ENCODE peak calls at places on chromosomes 12 and 14, in six cellular contexts. G is left ventricle myocardium inferior; O is stomach; X is ovary; L is uterus; W is CD4-positive, alpha-beta memory T cell. C is an unnamed sample.

GRCh38 chr12:98741229-98741614 is 96.1 kb downstream of the APAF1 start:
- DNase-seq in G (no peak), O (no peak), X (no peak), L (no peak), W (no peak), C (no peak)

GRCh38 chr14:35898217-35898775 is 72.2 kb downstream of the BRMS1L start:
- DNase-seq in G (no peak), O (no peak), X (no peak), L (no peak), W (no peak), C (no peak)

GRCh38 chr14:73610692-73611091 is 1.6 kb upstream of the ACOT6 start:
- DNase-seq in G (no peak), O (no peak), X (no peak), L (no peak), W (no peak), C (no peak)

GRCh38 chr12:110179291-110179690 is 55.1 kb downstream of the IFT81 start:
- DNase-seq in G (no peak), O (no peak), X (no peak), L (no peak), W (no peak), C (no peak)

GRCh38 chr12:78293039-78293686 is 462.5 kb downstream of the NAV3 start:
- DNase-seq in G (no peak), O (no peak), X (no peak), L (no peak), W (no peak), C (no peak)

GRCh38 chr12:77940011-77940423 is 109.3 kb downstream of the NAV3 start:
- DNase-seq in G (no peak), O (no peak), X (no peak), L (peak; percentile 19), W (no peak), C (no peak)

GRCh38 chr14:64718762-64719161 is 14.5 kb downstream of the PLEKHG3 start:
- DNase-seq in G (no peak), O (no peak), X (peak; percentile 19), L (peak; percentile 19), W (no peak), C (no peak)

GRCh38 chr12:21073129-21073528 is 57.9 kb upstream of the SLCO1B1 start:
- DNase-seq in G (no peak), O (no peak), X (no peak), L (no peak), W (no peak), C (no peak)

GRCh38 chr14:77040995-77041744 is 12.7 kb upstream of the IRF2BPL start:
- DNase-seq in G (no peak), O (no peak), X (no peak), L (peak; percentile 32), W (peak; percentile 38), C (no peak)

GRCh38 chr14:24398943-24399801 is at the start of gene NYNRIN:
- DNase-seq in G (peak; percentile 78), O (peak; percentile 40), X (peak; percentile 82), L (peak; percentile 67), W (peak; percentile 24), C (peak; percentile 6)

GRCh38 chr12:63764481-63764880 is 15.2 kb upstream of the RXYLT1 start:
- DNase-seq in G (no peak), O (no peak), X (no peak), L (no peak), W (no peak), C (no peak)

GRCh38 chr12:42976620-42977019 is 387.1 kb upstream of the PRICKLE1 start:
- DNase-seq in G (no peak), O (no peak), X (no peak), L (no peak), W (no peak), C (no peak)

GRCh38 chr14:87971010-87971409 is 22.0 kb downstream of the GALC start:
- DNase-seq in G (no peak), O (no peak), X (no peak), L (no peak), W (no peak), C (no peak)

GRCh38 chr12:107200394-107200793 is 107.0 kb upstream of the CRY1 start:
- DNase-seq in G (no peak), O (no peak), X (no peak), L (no peak), W (no peak), C (no peak)

DNA sequence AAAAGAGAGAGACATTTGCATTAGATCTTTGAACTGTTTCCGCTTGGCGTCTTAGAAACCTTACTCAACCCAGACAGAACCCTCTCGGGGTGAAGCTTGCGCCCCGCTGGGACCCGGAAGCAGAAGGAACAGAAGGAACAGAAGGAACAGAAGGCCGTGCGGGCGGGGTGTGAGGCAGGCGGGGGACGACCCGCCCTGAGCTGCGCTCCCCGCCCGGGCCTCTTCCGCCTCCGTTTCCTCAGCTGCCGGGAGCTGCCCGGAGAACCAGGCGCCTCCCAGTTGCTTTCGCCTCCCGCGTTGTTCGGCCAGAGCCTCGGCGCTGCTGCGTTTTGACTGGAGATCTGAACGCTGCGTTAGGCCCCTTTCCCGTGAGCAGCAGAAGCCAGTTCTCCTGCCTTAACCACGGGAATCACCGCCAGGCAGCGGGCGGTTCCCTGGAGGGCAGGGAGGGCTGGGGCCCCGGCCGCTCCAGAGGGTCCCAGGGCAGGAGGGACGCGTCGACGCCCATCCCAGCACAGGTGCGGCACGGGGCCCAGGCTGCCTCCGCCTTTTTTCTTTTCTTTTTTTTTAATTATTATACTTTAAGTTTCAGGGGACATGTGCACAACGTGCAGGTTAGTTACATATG is 19.3 kb upstream of the MMP17 start:
- DNase-seq in G (peak; percentile 52), O (no peak), X (no peak), L (no peak), W (peak; percentile 23), C (no peak)
- H3K9me3 ChIP-seq in G (peaks cover 14% of the 10 kb centered on the region), O (peaks cover 10% of the 10 kb centered on the region), X (no peaks in the 10 kb centered on the region), L (no peaks in the 10 kb centered on the region), W (no peaks in the 10 kb centered on the region), C (no peaks in the 10 kb centered on the region)

DNA sequence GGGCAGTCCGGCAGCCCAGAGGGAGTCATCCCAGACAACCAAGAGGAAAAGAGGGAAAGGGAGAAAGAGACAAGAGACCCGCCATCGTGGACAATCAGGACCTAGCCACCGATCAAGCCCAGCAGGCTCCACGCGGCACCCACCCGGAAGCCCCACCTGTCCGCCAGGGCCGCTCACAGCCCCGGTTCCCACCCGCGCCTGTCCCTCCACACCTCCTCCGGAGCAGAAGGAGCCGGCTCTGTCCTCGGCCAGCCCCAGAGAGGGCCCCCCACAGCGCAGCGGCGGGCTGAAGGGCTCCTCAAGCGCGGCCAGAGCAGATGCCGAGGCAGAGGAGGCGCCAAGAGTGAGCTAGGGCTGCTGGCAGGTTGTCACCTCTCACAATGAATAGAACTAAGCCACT is 784.7 kb upstream of the FBXO33 start:
- DNase-seq in G (no peak), O (no peak), X (no peak), L (no peak), W (no peak), C (no peak)
- H3K9me3 ChIP-seq in G (no peaks in the 10 kb centered on the region), O (peaks cover 12% of the 10 kb centered on the region), X (no peaks in the 10 kb centered on the region), L (no peaks in the 10 kb centered on the region), W (no peaks in the 10 kb centered on the region), C (no peaks in the 10 kb centered on the region)

DNA sequence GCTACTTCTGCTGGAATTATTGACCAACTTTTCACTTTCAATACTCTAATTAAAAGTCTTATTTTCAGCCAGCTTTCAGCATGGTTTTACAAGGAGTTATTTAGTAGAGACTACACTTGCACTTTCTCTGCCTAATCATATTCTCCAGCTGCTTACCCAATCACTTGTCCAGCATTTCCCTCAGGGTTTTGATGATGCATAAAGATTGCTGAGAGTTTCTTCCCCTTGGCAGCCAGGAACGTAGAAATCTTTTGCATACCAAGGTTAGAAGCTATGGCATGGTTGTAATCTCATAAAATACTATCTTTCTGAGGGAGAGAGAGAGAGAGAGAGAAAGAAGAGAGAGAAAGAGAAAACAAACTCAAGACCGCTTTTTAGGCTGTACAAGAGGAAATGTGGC is 10.8 kb downstream of the OR4Q3 start:
- DNase-seq in G (no peak), O (no peak), X (no peak), L (no peak), W (no peak), C (no peak)
- H3K9me3 ChIP-seq in G (no peaks in the 10 kb centered on the region), O (no peaks in the 10 kb centered on the region), X (no peaks in the 10 kb centered on the region), L (no peaks in the 10 kb centered on the region), W (no peaks in the 10 kb centered on the region), C (no peaks in the 10 kb centered on the region)

GRCh38 chr12:132340266-132341035 is 11.1 kb upstream of the GALNT9 start:
- DNase-seq in G (no peak), O (no peak), X (no peak), L (no peak), W (no peak), C (no peak)
- H3K9me3 ChIP-seq in G (no peaks in the 10 kb centered on the region), O (no peaks in the 10 kb centered on the region), X (no peaks in the 10 kb centered on the region), L (no peaks in the 10 kb centered on the region), W (no peaks in the 10 kb centered on the region), C (no peaks in the 10 kb centered on the region)

GRCh38 chr12:116832353-116832752 is 48.9 kb downstream of the HRK start:
- DNase-seq in G (no peak), O (no peak), X (no peak), L (no peak), W (no peak), C (no peak)
- H3K9me3 ChIP-seq in G (no peaks in the 10 kb centered on the region), O (no peaks in the 10 kb centered on the region), X (no peaks in the 10 kb centered on the region), L (no peaks in the 10 kb centered on the region), W (no peaks in the 10 kb centered on the region), C (no peaks in the 10 kb centered on the region)

GRCh38 chr12:34346372-34347034 is 324.2 kb downstream of the ALG10 start:
- DNase-seq in G (no peak), O (no peak), X (no peak), L (no peak), W (no peak), C (no peak)
- H3K9me3 ChIP-seq in G (peaks cover 6% of the 10 kb centered on the region), O (peaks cover 100% of the 10 kb centered on the region), X (peaks cover 8% of the 10 kb centered on the region), L (no peaks in the 10 kb centered on the region), W (no peaks in the 10 kb centered on the region), C (no peaks in the 10 kb centered on the region)

GRCh38 chr14:101405931-101406330 is 155.4 kb upstream of the DIO3 start:
- DNase-seq in G (no peak), O (no peak), X (no peak), L (no peak), W (no peak), C (no peak)
- H3K9me3 ChIP-seq in G (no peaks in the 10 kb centered on the region), O (no peaks in the 10 kb centered on the region), X (no peaks in the 10 kb centered on the region), L (no peaks in the 10 kb centered on the region), W (no peaks in the 10 kb centered on the region), C (no peaks in the 10 kb centered on the region)

C was measured in CD8-positive, alpha-beta T cell.